ENCODE peak calls at places on chromosomes 7 and 10, in five cellular contexts. K is osteoblast, W is prostate gland, H is heart left ventricle, N is heart right ventricle. R is an unnamed sample.

GRCh38 chr7:5657901-5658300 is 123.6 kb downstream of the RNF216 start:
- DNase-seq in K (no peak), W (no peak), H (no peak), N (no peak), R (no peak)

GRCh38 chr7:80481196-80481884 is 30.5 kb downstream of the GNAT3 start:
- DNase-seq in K (peak; percentile 22), W (no peak), H (no peak), N (no peak), R (peak; percentile 46)

GRCh38 chr10:128859738-128860386 is 607.2 kb upstream of the MGMT start:
- DNase-seq in K (no peak), W (no peak), H (no peak), N (peak; percentile 49), R (peak; percentile 20)

GRCh38 chr10:15489431-15489830 is 118.3 kb upstream of the FAM171A1 start:
- DNase-seq in K (no peak), W (no peak), H (no peak), N (no peak), R (no peak)

GRCh38 chr10:80539421-80539999 is 1.8 kb downstream of the SH2D4B start:
- DNase-seq in K (peak; percentile 64), W (no peak), H (no peak), N (no peak), R (no peak)

GRCh38 chr10:114375082-114375481 is 29.2 kb downstream of the AFAP1L2 start:
- DNase-seq in K (no peak), W (no peak), H (no peak), N (no peak), R (peak; percentile 84)

GRCh38 chr10:17444062-17444714 is 10.2 kb downstream of the ST8SIA6 start:
- DNase-seq in K (no peak), W (no peak), H (no peak), N (no peak), R (no peak)

GRCh38 chr7:157006205-157006747 is 4.2 kb downstream of the MNX1 start:
- DNase-seq in K (peak; percentile 90), W (no peak), H (no peak), N (no peak), R (no peak)

GRCh38 chr10:119509909-119510451 is 32.5 kb downstream of the RGS10 start:
- DNase-seq in K (peak; percentile 77), W (peak; percentile 78), H (peak; percentile 71), N (peak; percentile 77), R (no peak)

GRCh38 chr7:124764847-124765400 is 668 bp downstream of the GPR37 start:
- DNase-seq in K (peak; percentile 68), W (no peak), H (peak; percentile 58), N (no peak), R (no peak)

GRCh38 chr10:77738496-77739158 is 101.0 kb upstream of the KCNMA1 start:
- DNase-seq in K (no peak), W (no peak), H (no peak), N (no peak), R (no peak)

GRCh38 chr7:158121441-158122045 is 466.1 kb downstream of the PTPRN2 start:
- DNase-seq in K (peak; percentile 19), W (no peak), H (no peak), N (no peak), R (no peak)

GRCh38 chr10:78458983-78459638 is 425.4 kb downstream of the RPS24 start:
- DNase-seq in K (peak; percentile 93), W (no peak), H (no peak), N (no peak), R (peak; percentile 78)

GRCh38 chr10:12418000-12418399 is 68.7 kb downstream of the CAMK1D start:
- DNase-seq in K (no peak), W (no peak), H (no peak), N (no peak), R (no peak)

GRCh38 chr10:62230344-62231138 is 38.1 kb downstream of the RTKN2 start:
- DNase-seq in K (peak; percentile 39), W (no peak), H (no peak), N (no peak), R (peak; percentile 47)

GRCh38 chr7:139680676-139681462 is 96.9 kb downstream of the HIPK2 start:
- DNase-seq in K (peak; percentile 93), W (no peak), H (peak; percentile 78), N (peak; percentile 75), R (peak; percentile 99)

GRCh38 chr10:131697461-131698128 is 203.2 kb upstream of the PPP2R2D start:
- DNase-seq in K (no peak), W (no peak), H (no peak), N (no peak), R (no peak)

GRCh38 chr7:157136372-157136771 is 2.4 kb upstream of the UBE3C start:
- DNase-seq in K (peak; percentile 97), W (no peak), H (no peak), N (no peak), R (peak; percentile 80)

GRCh38 chr7:24701232-24701898 is 55.9 kb downstream of the GSDME start:
- DNase-seq in K (peak; percentile 81), W (peak; percentile 55), H (no peak), N (no peak), R (peak; percentile 90)

DNA sequence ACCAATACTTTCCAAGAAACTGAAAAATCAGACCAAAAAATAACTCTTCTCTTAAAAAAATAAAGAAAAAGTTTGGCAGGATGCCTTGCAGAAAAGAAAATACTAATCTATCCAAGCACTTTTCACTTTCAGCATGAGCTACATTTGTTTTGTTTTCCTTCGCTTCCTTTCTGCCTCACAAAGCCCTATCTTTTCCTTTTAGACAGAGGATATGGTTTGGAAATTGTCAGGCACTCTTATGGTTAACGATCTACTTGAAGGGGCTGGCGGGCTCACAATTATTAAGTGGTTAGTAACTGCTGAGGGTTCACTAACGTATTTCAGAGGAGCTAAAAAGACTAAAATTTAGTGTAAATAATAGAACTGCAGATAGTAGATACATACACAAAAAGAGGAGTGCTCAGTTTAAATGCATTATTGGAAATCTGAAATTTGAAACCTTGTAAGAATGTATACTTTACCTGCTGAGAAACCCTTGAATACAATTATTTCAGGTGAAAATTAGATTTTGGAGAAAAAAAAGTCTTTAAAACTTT is 909 bp upstream of the CDK6 start:
- DNase-seq in K (peak; percentile 6), W (no peak), H (no peak), N (no peak), R (no peak)
- H3K27ac ChIP-seq in K (peak overlapping the region; percentile 75), W (peak overlapping the region; percentile 88), H (peak overlapping the region; percentile 93), N (peak overlapping the region; percentile 95), R (peak overlapping the region; percentile 85)

GRCh38 chr10:130013263-130013937 is 49.3 kb upstream of the EBF3 start:
- DNase-seq in K (no peak), W (no peak), H (no peak), N (no peak), R (no peak)

GRCh38 chr10:130014734-130015695 is 50.9 kb upstream of the EBF3 start:
- DNase-seq in K (peak; percentile 80), W (no peak), H (no peak), N (peak; percentile 1), R (no peak)

GRCh38 chr10:130013938-130014733 is 50.1 kb upstream of the EBF3 start:
- DNase-seq in K (peak; percentile 70), W (no peak), H (no peak), N (no peak), R (no peak)

GRCh38 chr10:130010653-130011052 is 46.6 kb upstream of the EBF3 start:
- DNase-seq in K (peak; percentile 65), W (no peak), H (no peak), N (no peak), R (no peak)

DNA sequence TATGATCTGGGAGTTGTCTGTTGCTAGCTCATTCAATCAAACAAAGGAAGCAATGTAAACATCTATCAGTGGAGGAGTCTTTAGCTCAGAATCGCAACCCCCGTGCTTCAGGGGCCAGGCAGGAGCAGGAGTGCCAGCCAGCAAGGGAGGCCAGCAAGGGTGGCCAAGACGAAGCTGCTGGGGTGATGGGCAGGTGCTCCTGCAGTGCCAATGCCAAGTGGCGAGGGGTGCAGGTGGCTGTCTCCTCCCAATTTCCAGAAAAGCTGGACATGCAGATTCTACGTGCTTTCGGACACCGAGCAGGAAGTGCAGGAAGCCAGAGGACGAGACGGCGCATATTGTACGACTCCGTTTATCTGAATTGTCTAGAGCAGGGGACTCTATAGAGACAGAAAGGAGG is 48.1 kb upstream of the EBF3 start:
- DNase-seq in K (peak; percentile 44), W (no peak), H (no peak), N (no peak), R (no peak)
- TF ChIP-seq CTCF in K (no peak), W (no peak), H (no peak), N (no peak), R (no peak)

GRCh38 chr10:29064665-29065064 is 224.2 kb upstream of the LYZL1 start:
- DNase-seq in K (no peak), W (no peak), H (no peak), N (no peak), R (no peak)
- H3K27ac ChIP-seq in K (no peak overlapping the region), W (no peak overlapping the region), H (no peak overlapping the region), N (no peak overlapping the region), R (peak overlapping the region; percentile 47)

DNA sequence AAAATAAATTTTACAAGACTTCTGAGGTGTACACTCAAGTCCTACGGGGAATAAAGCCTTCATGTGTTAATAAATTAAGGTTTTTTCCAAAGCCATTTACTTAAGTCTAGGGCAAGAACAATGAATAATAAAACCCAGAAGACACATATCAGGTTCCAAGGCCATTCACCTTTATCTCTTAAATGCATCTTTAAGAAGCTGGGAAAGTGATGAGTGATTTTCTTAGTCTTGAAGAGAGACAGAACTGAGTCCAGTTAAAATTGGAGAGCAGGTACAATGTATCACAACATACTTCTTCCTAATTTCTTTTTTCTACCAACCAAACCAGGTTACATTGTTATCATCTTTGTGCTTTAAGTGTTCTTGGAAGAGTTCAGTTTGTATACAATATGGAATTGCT is 189.5 kb downstream of the RAPGEF5 start:
- DNase-seq in K (no peak), W (no peak), H (no peak), N (no peak), R (no peak)
- TF ChIP-seq CTCF in K (no peak), W (no peak), H (no peak), N (no peak), R (no peak)

DNA sequence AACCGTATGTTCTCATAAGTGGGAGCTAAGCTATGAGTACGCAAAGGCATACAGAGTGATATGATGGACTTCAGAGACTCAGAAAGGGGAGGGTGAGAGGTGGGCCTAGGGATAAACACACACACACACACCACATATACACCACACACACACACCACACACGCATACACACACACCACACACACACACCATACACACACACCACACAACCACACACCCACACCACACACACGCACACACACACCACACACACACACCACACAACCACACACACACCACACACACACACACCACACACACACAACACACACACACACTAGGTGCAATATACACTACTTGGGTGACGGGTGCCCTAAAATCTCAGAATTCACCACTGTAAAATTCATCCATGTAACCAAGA is 113.6 kb upstream of the ADAM12 start:
- DNase-seq in K (no peak), W (no peak), H (no peak), N (no peak), R (no peak)
- H3K27ac ChIP-seq in K (no peak overlapping the region), W (no peak overlapping the region), H (no peak overlapping the region), N (no peak overlapping the region), R (no peak overlapping the region)

GRCh38 chr7:95766657-95767056 is 5.7 kb upstream of the DYNC1I1 start:
- DNase-seq in K (no peak), W (no peak), H (no peak), N (no peak), R (no peak)

GRCh38 chr7:95777266-95777665 is 4.9 kb downstream of the DYNC1I1 start:
- DNase-seq in K (no peak), W (no peak), H (no peak), N (no peak), R (no peak)

GRCh38 chr7:95776561-95777185 is 4.3 kb downstream of the DYNC1I1 start:
- DNase-seq in K (no peak), W (no peak), H (no peak), N (no peak), R (no peak)

GRCh38 chr7:95772771-95773581 is 622 bp downstream of the DYNC1I1 start:
- DNase-seq in K (peak; percentile 83), W (peak; percentile 46), H (peak; percentile 62), N (peak; percentile 23), R (no peak)

GRCh38 chr7:95772298-95772770 is at the start of gene DYNC1I1:
- DNase-seq in K (peak; percentile 95), W (peak; percentile 46), H (peak; percentile 89), N (peak; percentile 77), R (peak; percentile 49)
- TF ChIP-seq CTCF in K (no peak), W (no peak), H (peak; percentile 23), N (no peak), R (no peak)

R was measured in brain microvascular endothelial cell.